ENCODE peak calls at places on chromosomes 7 and 10, in seven cellular contexts. One of them, this sample, is unnamed.

GRCh38 chr7:2247141-2247985 is 5.3 kb downstream of the NUDT1 start:
- DNase-seq in endothelial cell: peak; percentile 79
- DNase-seq in ELF-1: peak; percentile 74
- DNase-seq in fibroblast of mammary gland: peak; percentile 34
- DNase-seq in naive thymus-derived CD8-positive, alpha-beta T cell: no peak
- DNase-seq in heart left ventricle: no peak
- DNase-seq in lower lobe of right lung: no peak
- DNase-seq in this sample: peak; percentile 45

GRCh38 chr10:131700032-131700431 is 200.8 kb upstream of the PPP2R2D start:
- DNase-seq in endothelial cell: no peak
- DNase-seq in ELF-1: no peak
- DNase-seq in fibroblast of mammary gland: no peak
- DNase-seq in naive thymus-derived CD8-positive, alpha-beta T cell: no peak
- DNase-seq in heart left ventricle: no peak
- DNase-seq in lower lobe of right lung: no peak
- DNase-seq in this sample: no peak

GRCh38 chr7:16668049-16668858 is 22.3 kb downstream of the BZW2 start:
- DNase-seq in endothelial cell: no peak
- DNase-seq in ELF-1: peak; percentile 67
- DNase-seq in fibroblast of mammary gland: peak; percentile 100
- DNase-seq in naive thymus-derived CD8-positive, alpha-beta T cell: no peak
- DNase-seq in heart left ventricle: no peak
- DNase-seq in lower lobe of right lung: peak; percentile 74
- DNase-seq in this sample: peak; percentile 100

GRCh38 chr7:153190452-153190851 is 430.9 kb downstream of the ACTR3B start:
- DNase-seq in endothelial cell: peak; percentile 18
- DNase-seq in ELF-1: peak; percentile 57
- DNase-seq in fibroblast of mammary gland: no peak
- DNase-seq in naive thymus-derived CD8-positive, alpha-beta T cell: no peak
- DNase-seq in heart left ventricle: no peak
- DNase-seq in lower lobe of right lung: no peak
- DNase-seq in this sample: no peak

GRCh38 chr10:121490906-121491519 is 107.2 kb downstream of the FGFR2 start:
- DNase-seq in endothelial cell: no peak
- DNase-seq in ELF-1: peak; percentile 76
- DNase-seq in fibroblast of mammary gland: no peak
- DNase-seq in naive thymus-derived CD8-positive, alpha-beta T cell: no peak
- DNase-seq in heart left ventricle: no peak
- DNase-seq in lower lobe of right lung: no peak
- DNase-seq in this sample: peak; percentile 13

GRCh38 chr10:119480667-119481066 is 61.9 kb downstream of the RGS10 start:
- DNase-seq in endothelial cell: no peak
- DNase-seq in ELF-1: no peak
- DNase-seq in fibroblast of mammary gland: no peak
- DNase-seq in naive thymus-derived CD8-positive, alpha-beta T cell: no peak
- DNase-seq in heart left ventricle: no peak
- DNase-seq in lower lobe of right lung: no peak
- DNase-seq in this sample: no peak

GRCh38 chr10:33939892-33940291 is 605.4 kb upstream of the NRP1 start:
- DNase-seq in endothelial cell: no peak
- DNase-seq in ELF-1: peak; percentile 23
- DNase-seq in fibroblast of mammary gland: no peak
- DNase-seq in naive thymus-derived CD8-positive, alpha-beta T cell: no peak
- DNase-seq in heart left ventricle: no peak
- DNase-seq in lower lobe of right lung: no peak
- DNase-seq in this sample: no peak

GRCh38 chr7:44937426-44937825 is 41.4 kb downstream of the MYO1G start:
- DNase-seq in endothelial cell: no peak
- DNase-seq in ELF-1: no peak
- DNase-seq in fibroblast of mammary gland: no peak
- DNase-seq in naive thymus-derived CD8-positive, alpha-beta T cell: no peak
- DNase-seq in heart left ventricle: no peak
- DNase-seq in lower lobe of right lung: no peak
- DNase-seq in this sample: no peak

GRCh38 chr10:55358539-55358938 is 557.5 kb upstream of the PCDH15 start:
- DNase-seq in endothelial cell: no peak
- DNase-seq in ELF-1: no peak
- DNase-seq in fibroblast of mammary gland: peak; percentile 3
- DNase-seq in naive thymus-derived CD8-positive, alpha-beta T cell: no peak
- DNase-seq in heart left ventricle: no peak
- DNase-seq in lower lobe of right lung: no peak
- DNase-seq in this sample: no peak

GRCh38 chr7:45052011-45052410 is 36.8 kb downstream of the NACAD start:
- DNase-seq in endothelial cell: no peak
- DNase-seq in ELF-1: no peak
- DNase-seq in fibroblast of mammary gland: no peak
- DNase-seq in naive thymus-derived CD8-positive, alpha-beta T cell: no peak
- DNase-seq in heart left ventricle: no peak
- DNase-seq in lower lobe of right lung: no peak
- DNase-seq in this sample: no peak

GRCh38 chr10:120514035-120514620 is 57.1 kb downstream of the PLPP4 start:
- DNase-seq in endothelial cell: peak; percentile 78
- DNase-seq in ELF-1: peak; percentile 47
- DNase-seq in fibroblast of mammary gland: peak; percentile 30
- DNase-seq in naive thymus-derived CD8-positive, alpha-beta T cell: no peak
- DNase-seq in heart left ventricle: no peak
- DNase-seq in lower lobe of right lung: no peak
- DNase-seq in this sample: peak; percentile 43

GRCh38 chr10:3902054-3902808 is 117.2 kb upstream of the KLF6 start:
- DNase-seq in endothelial cell: no peak
- DNase-seq in ELF-1: no peak
- DNase-seq in fibroblast of mammary gland: peak; percentile 63
- DNase-seq in naive thymus-derived CD8-positive, alpha-beta T cell: no peak
- DNase-seq in heart left ventricle: no peak
- DNase-seq in lower lobe of right lung: no peak
- DNase-seq in this sample: peak; percentile 35

GRCh38 chr10:124541076-124541903 is 79.7 kb downstream of the LHPP start:
- DNase-seq in endothelial cell: no peak
- DNase-seq in ELF-1: no peak
- DNase-seq in fibroblast of mammary gland: no peak
- DNase-seq in naive thymus-derived CD8-positive, alpha-beta T cell: no peak
- DNase-seq in heart left ventricle: no peak
- DNase-seq in lower lobe of right lung: no peak
- DNase-seq in this sample: no peak

GRCh38 chr7:149721084-149721601 is 52.2 kb downstream of the ZNF467 start:
- DNase-seq in endothelial cell: no peak
- DNase-seq in ELF-1: no peak
- DNase-seq in fibroblast of mammary gland: no peak
- DNase-seq in naive thymus-derived CD8-positive, alpha-beta T cell: no peak
- DNase-seq in heart left ventricle: no peak
- DNase-seq in lower lobe of right lung: no peak
- DNase-seq in this sample: no peak

GRCh38 chr7:24572421-24573007 is 738 bp upstream of the PALS2 start:
- DNase-seq in endothelial cell: peak; percentile 9
- DNase-seq in ELF-1: no peak
- DNase-seq in fibroblast of mammary gland: peak; percentile 46
- DNase-seq in naive thymus-derived CD8-positive, alpha-beta T cell: peak; percentile 22
- DNase-seq in heart left ventricle: peak; percentile 58
- DNase-seq in lower lobe of right lung: no peak
- DNase-seq in this sample: peak; percentile 45

GRCh38 chr7:85776691-85777363 is 590.0 kb upstream of the SEMA3D start:
- DNase-seq in endothelial cell: no peak
- DNase-seq in ELF-1: no peak
- DNase-seq in fibroblast of mammary gland: peak; percentile 65
- DNase-seq in naive thymus-derived CD8-positive, alpha-beta T cell: no peak
- DNase-seq in heart left ventricle: no peak
- DNase-seq in lower lobe of right lung: no peak
- DNase-seq in this sample: no peak

GRCh38 chr7:45181286-45181960 is 23.8 kb downstream of the RAMP3 start:
- DNase-seq in endothelial cell: no peak
- DNase-seq in ELF-1: no peak
- DNase-seq in fibroblast of mammary gland: no peak
- DNase-seq in naive thymus-derived CD8-positive, alpha-beta T cell: no peak
- DNase-seq in heart left ventricle: no peak
- DNase-seq in lower lobe of right lung: peak; percentile 15
- DNase-seq in this sample: no peak

GRCh38 chr7:137482466-137482865 is 138.9 kb upstream of the PTN start:
- DNase-seq in endothelial cell: no peak
- DNase-seq in ELF-1: no peak
- DNase-seq in fibroblast of mammary gland: no peak
- DNase-seq in naive thymus-derived CD8-positive, alpha-beta T cell: no peak
- DNase-seq in heart left ventricle: no peak
- DNase-seq in lower lobe of right lung: no peak
- DNase-seq in this sample: no peak

GRCh38 chr10:52883996-52884871 is 111.7 kb upstream of the MBL2 start:
- DNase-seq in endothelial cell: peak; percentile 54
- DNase-seq in ELF-1: peak; percentile 75
- DNase-seq in fibroblast of mammary gland: peak; percentile 52
- DNase-seq in naive thymus-derived CD8-positive, alpha-beta T cell: no peak
- DNase-seq in heart left ventricle: no peak
- DNase-seq in lower lobe of right lung: no peak
- DNase-seq in this sample: peak; percentile 72

GRCh38 chr7:44965937-44966730 is 12.7 kb downstream of the MYO1G start:
- DNase-seq in endothelial cell: no peak
- DNase-seq in ELF-1: no peak
- DNase-seq in fibroblast of mammary gland: no peak
- DNase-seq in naive thymus-derived CD8-positive, alpha-beta T cell: no peak
- DNase-seq in heart left ventricle: no peak
- DNase-seq in lower lobe of right lung: no peak
- DNase-seq in this sample: no peak

GRCh38 chr10:17220652-17221100 is 7.4 kb upstream of the VIM start:
- DNase-seq in endothelial cell: no peak
- DNase-seq in ELF-1: no peak
- DNase-seq in fibroblast of mammary gland: peak; percentile 82
- DNase-seq in naive thymus-derived CD8-positive, alpha-beta T cell: no peak
- DNase-seq in heart left ventricle: no peak
- DNase-seq in lower lobe of right lung: no peak
- DNase-seq in this sample: peak; percentile 31

GRCh38 chr10:131587976-131588680 is 276.6 kb upstream of the TCERG1L start:
- DNase-seq in endothelial cell: no peak
- DNase-seq in ELF-1: no peak
- DNase-seq in fibroblast of mammary gland: no peak
- DNase-seq in naive thymus-derived CD8-positive, alpha-beta T cell: no peak
- DNase-seq in heart left ventricle: no peak
- DNase-seq in lower lobe of right lung: no peak
- DNase-seq in this sample: no peak

GRCh38 chr7:150476285-150476684 is 25.9 kb downstream of the GIMAP8 start:
- DNase-seq in endothelial cell: no peak
- DNase-seq in ELF-1: no peak
- DNase-seq in fibroblast of mammary gland: no peak
- DNase-seq in naive thymus-derived CD8-positive, alpha-beta T cell: no peak
- DNase-seq in heart left ventricle: no peak
- DNase-seq in lower lobe of right lung: no peak
- DNase-seq in this sample: no peak

GRCh38 chr7:144439717-144440116 is 36.2 kb upstream of the NOBOX start:
- DNase-seq in endothelial cell: no peak
- DNase-seq in ELF-1: no peak
- DNase-seq in fibroblast of mammary gland: no peak
- DNase-seq in naive thymus-derived CD8-positive, alpha-beta T cell: no peak
- DNase-seq in heart left ventricle: no peak
- DNase-seq in lower lobe of right lung: no peak
- DNase-seq in this sample: no peak

This sample was measured in cardiac fibroblast.